ENCODE peak calls at places on chromosomes 5 and 9, in nine cellular contexts. E is fibroblast of lung; J is HL-60; B is esophagus squamous epithelium; F is endodermal cell; W is caudate nucleus; V is CD8-positive, alpha-beta memory T cell; Z is left lung; Y is uterus. R is an unnamed sample.
A peak's percentile ranks its signal among the peaks of the same experiment; 100 is the strongest.

GRCh38 chr9:76255781-76256455 is 138.3 kb downstream of the RFK start:
- DNase-seq in B (no peak), W (no peak), Y (peak; percentile 82), E (peak; percentile 99), J (peak; percentile 82), Z (no peak), V (no peak), F (no peak), R (peak; percentile 37)

GRCh38 chr5:1468247-1468612 is 23.0 kb upstream of the SLC6A3 start:
- DNase-seq in Y (no peak), W (no peak), E (no peak), V (no peak), B (no peak), Z (no peak), J (no peak), F (peak; percentile 89), R (peak; percentile 58)

GRCh38 chr9:125878241-125878640 is 131.1 kb downstream of the PBX3 start:
- DNase-seq in V (no peak), E (peak; percentile 49), Z (no peak), J (no peak), Y (no peak), F (no peak), B (no peak), W (no peak), R (no peak)

GRCh38 chr9:108161520-108161919 is 672.0 kb upstream of the KLF4 start:
- DNase-seq in V (no peak), B (no peak), Y (no peak), E (no peak), J (no peak), F (no peak), Z (no peak), W (no peak), R (no peak)

GRCh38 chr5:6158974-6159863 is 219.1 kb downstream of the MED10 start:
- DNase-seq in J (no peak), E (peak; percentile 68), B (no peak), W (no peak), V (no peak), Y (no peak), F (no peak), Z (no peak), R (no peak)

GRCh38 chr5:80141147-80141671 is 106.1 kb downstream of the THBS4 start:
- DNase-seq in F (peak; percentile 82), B (peak; percentile 5), J (peak; percentile 88), E (peak; percentile 15), W (no peak), Y (peak; percentile 83), Z (peak; percentile 78), V (no peak), R (peak; percentile 87)

GRCh38 chr5:196350-196749 is 5.1 kb downstream of the LRRC14B start:
- DNase-seq in W (no peak), V (no peak), Y (no peak), E (no peak), J (no peak), B (no peak), F (no peak), Z (no peak), R (no peak)

GRCh38 chr5:142215915-142216681 is 107.5 kb downstream of the NDFIP1 start:
- DNase-seq in F (no peak), B (no peak), W (no peak), Z (peak; percentile 72), J (no peak), Y (peak; percentile 78), E (peak; percentile 99), V (no peak), R (peak; percentile 23)

GRCh38 chr9:121509175-121509574 is 9.5 kb upstream of the GGTA1 start:
- DNase-seq in J (no peak), F (no peak), E (no peak), V (no peak), Y (no peak), W (no peak), B (no peak), Z (no peak), R (no peak)

GRCh38 chr9:121505903-121506640 is 6.4 kb upstream of the GGTA1 start:
- DNase-seq in J (no peak), Z (no peak), Y (no peak), E (no peak), B (no peak), F (no peak), V (no peak), W (no peak), R (no peak)

GRCh38 chr9:121508415-121508814 is 8.8 kb upstream of the GGTA1 start:
- DNase-seq in F (no peak), B (no peak), Z (no peak), W (no peak), Y (no peak), J (no peak), V (no peak), E (no peak), R (no peak)

DNA sequence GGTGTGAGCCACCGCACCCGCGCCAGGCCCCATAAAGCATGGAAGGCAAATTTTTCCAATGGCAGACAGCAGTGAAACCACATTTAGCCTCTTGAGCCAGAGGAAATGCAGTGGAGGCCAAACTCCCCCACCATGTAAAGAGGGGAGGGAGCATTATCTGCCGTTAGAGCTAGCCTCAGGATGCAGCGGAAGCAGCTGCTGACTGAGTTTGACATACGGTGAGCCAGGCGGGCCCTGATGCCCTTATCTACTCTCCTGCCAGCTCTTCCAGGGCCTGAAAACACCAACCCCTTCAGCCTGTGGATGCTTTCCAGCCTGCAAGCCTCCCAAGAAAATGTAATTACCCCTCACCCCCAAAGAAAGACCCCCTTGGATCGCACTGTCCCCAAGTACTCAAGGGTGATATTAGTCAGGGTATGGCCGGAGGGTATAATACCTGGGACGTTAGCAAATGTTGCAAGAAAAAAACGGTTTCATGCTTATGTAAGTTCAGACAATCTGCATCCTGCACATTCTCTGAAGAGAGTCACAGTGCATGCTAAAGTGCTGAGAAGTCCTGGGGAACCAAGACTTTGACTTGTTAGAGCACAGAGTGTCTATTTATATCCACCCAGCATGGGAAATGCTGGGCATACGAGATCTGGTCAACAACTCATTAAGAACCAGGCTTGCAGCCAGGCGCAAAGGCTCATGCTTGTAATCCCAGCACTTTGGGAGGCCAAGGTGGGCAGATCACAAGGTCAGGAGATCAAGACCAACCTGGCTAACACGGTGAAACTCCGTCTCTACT is 11.3 kb upstream of the GGTA1 start:
- DNase-seq in W (no peak), B (no peak), J (no peak), F (no peak), Z (no peak), Y (no peak), V (no peak), E (peak; percentile 37), R (peak; percentile 76)
- H3K27ac ChIP-seq in W (peak overlapping the region; percentile 3), B (peak overlapping the region; percentile 74), J (no peak overlapping the region), F (no peak overlapping the region), Z (no peak overlapping the region), Y (no peak overlapping the region), V (no peak overlapping the region), E (no peak overlapping the region), R (peak overlapping the region; percentile 83)

GRCh38 chr5:168015506-168015905 is 275.9 kb upstream of the WWC1 start:
- DNase-seq in F (no peak), J (no peak), V (no peak), W (no peak), E (peak; percentile 78), Z (no peak), B (no peak), Y (no peak), R (no peak)

GRCh38 chr5:168022761-168023160 is 268.7 kb upstream of the WWC1 start:
- DNase-seq in V (no peak), B (no peak), E (no peak), J (no peak), F (no peak), Y (no peak), W (no peak), Z (no peak), R (no peak)

GRCh38 chr5:168017313-168017712 is 274.1 kb upstream of the WWC1 start:
- DNase-seq in B (no peak), W (no peak), Z (no peak), Y (no peak), E (no peak), V (no peak), F (no peak), J (no peak), R (no peak)

GRCh38 chr5:168023190-168023589 is 268.3 kb upstream of the WWC1 start:
- DNase-seq in Y (no peak), V (no peak), W (peak; percentile 10), B (no peak), E (no peak), F (no peak), J (no peak), Z (no peak), R (no peak)

GRCh38 chr5:168020522-168021294 is 270.7 kb upstream of the WWC1 start:
- DNase-seq in W (no peak), B (no peak), V (no peak), F (no peak), J (no peak), Y (no peak), Z (no peak), E (peak; percentile 46), R (no peak)
- H3K27ac ChIP-seq in W (no peak overlapping the region), B (no peak overlapping the region), V (no peak overlapping the region), F (no peak overlapping the region), J (no peak overlapping the region), Y (no peak overlapping the region), Z (no peak overlapping the region), E (no peak overlapping the region), R (no peak overlapping the region)

GRCh38 chr5:112787261-112787660 is 49.6 kb downstream of the APC start:
- DNase-seq in Y (no peak), W (no peak), E (peak; percentile 48), V (no peak), J (no peak), B (no peak), Z (no peak), F (no peak), R (no peak)

GRCh38 chr5:112779531-112779930 is 41.8 kb downstream of the APC start:
- DNase-seq in V (no peak), Y (no peak), W (no peak), J (no peak), Z (no peak), F (no peak), B (no peak), E (peak; percentile 61), R (no peak)

GRCh38 chr5:112787896-112788295 is 50.2 kb downstream of the APC start:
- DNase-seq in B (no peak), F (no peak), Y (no peak), W (no peak), V (no peak), Z (no peak), J (no peak), E (no peak), R (no peak)

DNA sequence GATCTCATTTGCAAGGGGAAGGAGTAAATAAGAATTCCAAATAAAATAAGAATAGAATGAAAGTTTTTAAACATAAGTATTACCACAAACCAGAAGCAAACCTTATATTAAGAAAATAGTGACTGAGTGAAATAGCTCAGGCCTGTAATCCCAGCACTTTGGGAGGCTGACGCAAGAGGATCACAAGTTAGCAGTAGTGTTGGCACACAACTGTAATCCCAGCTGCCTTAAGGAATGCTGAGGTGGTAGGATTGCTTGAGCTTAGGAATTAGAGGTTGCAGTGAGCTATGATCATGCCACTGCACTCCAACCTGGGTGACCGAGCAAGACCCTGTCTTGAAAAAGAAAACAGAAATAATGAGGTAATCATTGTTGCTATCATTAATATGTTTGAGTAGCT is 47.0 kb downstream of the APC start:
- DNase-seq in W (no peak), J (no peak), Z (no peak), E (peak; percentile 29), B (no peak), V (no peak), F (no peak), Y (no peak), R (no peak)
- H3K27ac ChIP-seq in W (no peak overlapping the region), J (no peak overlapping the region), Z (no peak overlapping the region), E (no peak overlapping the region), B (no peak overlapping the region), V (no peak overlapping the region), F (no peak overlapping the region), Y (no peak overlapping the region), R (no peak overlapping the region)

DNA sequence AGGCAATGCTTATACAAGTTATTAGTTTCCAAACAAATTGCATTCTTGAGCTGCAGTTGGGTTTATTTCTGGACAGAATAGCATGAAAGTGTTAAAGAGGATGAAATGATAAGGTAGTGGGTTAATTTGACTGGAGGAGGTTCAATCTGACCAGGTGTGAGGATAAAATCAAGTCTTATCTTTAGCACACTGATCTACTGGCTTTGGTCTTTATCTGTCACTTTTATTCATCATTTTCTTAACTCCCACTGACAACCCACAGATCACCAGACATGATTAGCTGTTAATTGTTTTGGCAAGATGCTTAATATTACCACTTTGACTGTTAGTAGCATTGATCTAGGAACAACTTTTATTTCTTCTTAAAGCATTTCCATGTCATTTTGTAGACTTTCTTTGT is 74.4 kb upstream of the CNTLN start:
- DNase-seq in Z (no peak), J (no peak), F (no peak), E (no peak), Y (no peak), B (no peak), V (no peak), W (no peak), R (no peak)
- H3K27ac ChIP-seq in Z (no peak overlapping the region), J (no peak overlapping the region), F (no peak overlapping the region), E (no peak overlapping the region), Y (no peak overlapping the region), B (no peak overlapping the region), V (no peak overlapping the region), W (no peak overlapping the region), R (no peak overlapping the region)